ENCODE peak calls at places on chromosomes 4 and X, in six cellular contexts. Q is stimulated activated CD4-positive, alpha-beta T cell treated with anti-CD3 and anti-CD28 coated beads, Interleukin-15, amount 100 ng/mL, for 1 hour; M is T-helper 1 cell; N is iris pigment epithelial cell; O is naive B cell; E is NCI-H748 treated with DMSO at 0.1 percent for 48 hours. Z is an unnamed sample.

GRCh38 chr4:19983072-19983471 is 268.6 kb upstream of the SLIT2 start:
- DNase-seq in Q (no peak), M (no peak), N (peak), O (no peak), E (no peak), Z (no peak)

GRCh38 chr4:80532674-80533333 is 197.3 kb downstream of the CFAP299 start:
- DNase-seq in Q (no peak), M (no peak), N (no peak), O (no peak), E (no peak), Z (no peak)

GRCh38 chr4:125728568-125728967 is 413.8 kb downstream of the FAT4 start:
- DNase-seq in Q (no peak), M (no peak), N (peak), O (no peak), E (no peak), Z (no peak)

GRCh38 chr4:123449780-123450179 is 53.2 kb downstream of the SPRY1 start:
- DNase-seq in Q (no peak), M (no peak), N (peak), O (peak), E (no peak), Z (no peak)

GRCh38 chrX:65668362-65669310 is 1.2 kb downstream of the MSN start:
- DNase-seq in Q (peak), M (peak), N (peak), O (peak), E (no peak), Z (peak)

GRCh38 chr4:147287588-147287890 is 193.4 kb upstream of the EDNRA start:
- DNase-seq in Q (no peak), M (no peak), N (peak), O (no peak), E (no peak), Z (no peak)

GRCh38 chrX:23742174-23742692 is 843 bp downstream of the ACOT9 start:
- DNase-seq in Q (no peak), M (no peak), N (peak), O (no peak), E (no peak), Z (peak)

GRCh38 chr4:99827857-99828256 is 11.2 kb downstream of the DAPP1 start:
- DNase-seq in Q (no peak), M (no peak), N (no peak), O (no peak), E (no peak), Z (no peak)

GRCh38 chrX:139141370-139141769 is 389.2 kb upstream of the F9 start:
- DNase-seq in Q (no peak), M (no peak), N (no peak), O (no peak), E (no peak), Z (no peak)

GRCh38 chr4:170001688-170002267 is 24.4 kb downstream of the MFAP3L start:
- DNase-seq in Q (no peak), M (no peak), N (no peak), O (no peak), E (no peak), Z (no peak)

GRCh38 chr4:111064342-111064993 is 441.6 kb upstream of the PITX2 start:
- DNase-seq in Q (no peak), M (no peak), N (peak), O (no peak), E (no peak), Z (no peak)

GRCh38 chr4:168502886-168503285 is 6.0 kb downstream of the PALLD start:
- DNase-seq in Q (no peak), M (no peak), N (no peak), O (no peak), E (no peak), Z (no peak)

GRCh38 chr4:121594796-121595526 is 101.8 kb downstream of the ANXA5 start:
- DNase-seq in Q (no peak), M (no peak), N (peak), O (no peak), E (no peak), Z (no peak)

GRCh38 chr4:16550488-16550980 is 324.3 kb upstream of the TAPT1 start:
- DNase-seq in Q (no peak), M (no peak), N (no peak), O (no peak), E (no peak), Z (no peak)

GRCh38 chr4:167787231-167787630 is 305.1 kb upstream of the ANXA10 start:
- DNase-seq in Q (no peak), M (no peak), N (no peak), O (no peak), E (no peak), Z (no peak)

GRCh38 chrX:119552508-119552907 is 12.7 kb downstream of the STEEP1 start:
- DNase-seq in Q (no peak), M (no peak), N (peak), O (no peak), E (no peak), Z (no peak)

GRCh38 chr4:73844806-73845205 is 8.3 kb upstream of the PF4V1 start:
- DNase-seq in Q (no peak), M (no peak), N (no peak), O (no peak), E (no peak), Z (no peak)

GRCh38 chr4:87011340-87012034 is 76.7 kb downstream of the AFF1 start:
- DNase-seq in Q (no peak), M (no peak), N (peak), O (no peak), E (no peak), Z (peak)

GRCh38 chrX:57906790-57907189 is 3.5 kb downstream of the ZXDA start:
- DNase-seq in Q (no peak), M (no peak), N (peak), O (no peak), E (no peak), Z (peak)

GRCh38 chrX:65697915-65698796 is 30.7 kb downstream of the MSN start:
- DNase-seq in Q (peak), M (peak), N (peak), O (peak), E (no peak), Z (no peak)

GRCh38 chr4:47193179-47193578 is 161.8 kb downstream of the GABRB1 start:
- DNase-seq in Q (no peak), M (no peak), N (no peak), O (no peak), E (no peak), Z (no peak)

GRCh38 chr4:34826660-34827059 is 1417.7 kb downstream of the ARAP2 start:
- DNase-seq in Q (no peak), M (no peak), N (no peak), O (no peak), E (no peak), Z (no peak)

GRCh38 chr4:123835852-123836251 is 439.3 kb downstream of the SPRY1 start:
- DNase-seq in Q (no peak), M (no peak), N (no peak), O (no peak), E (no peak), Z (no peak)

GRCh38 chr4:90127706-90128345 is 632 bp downstream of the CCSER1 start:
- DNase-seq in Q (no peak), M (peak), N (no peak), O (peak), E (no peak), Z (no peak)

GRCh38 chrX:150357790-150358189 is 5.3 kb upstream of the MAMLD1 start:
- DNase-seq in Q (no peak), M (no peak), N (no peak), O (no peak), E (no peak), Z (no peak)

GRCh38 chrX:136496768-136497555 is 430 bp upstream of the HTATSF1 start:
- DNase-seq in Q (peak), M (peak), N (peak), O (peak), E (peak), Z (peak)

GRCh38 chr4:25505637-25505991 is 128.6 kb downstream of the ANAPC4 start:
- DNase-seq in Q (no peak), M (no peak), N (no peak), O (no peak), E (no peak), Z (no peak)

Z was measured in NCI-H446.